ENCODE peak calls at places on chromosomes 13 and 19, in eight cellular contexts. One of them, this sample, is unnamed.

GRCh38 chr13:99228737-99229691 is 28.4 kb downstream of the UBAC2 start:
- DNase-seq in activated CD4-positive, alpha-beta T cell treated with anti-CD3 and anti-CD28 coated beads, Interleukin-2, amount 50 U/mL, for 48 hours: no peak
- DNase-seq in NCI-H2029: no peak
- DNase-seq in stimulated activated naive B cell treated with anti-CD40 and anti-IgM and Interleukin-4, amounts not matched to agents 10 μg/mL and 1 μg/mL and 100 μg/mL, for 72 hours: peak
- DNase-seq in mesenteric fat pad: no peak
- DNase-seq in ureter: no peak
- DNase-seq in T-helper 9 cell: no peak
- DNase-seq in aorta: no peak
- DNase-seq in this sample: no peak

GRCh38 chr19:3186891-3187661 is 1.3 kb downstream of the NCLN start:
- DNase-seq in activated CD4-positive, alpha-beta T cell treated with anti-CD3 and anti-CD28 coated beads, Interleukin-2, amount 50 U/mL, for 48 hours: no peak
- DNase-seq in NCI-H2029: no peak
- DNase-seq in stimulated activated naive B cell treated with anti-CD40 and anti-IgM and Interleukin-4, amounts not matched to agents 10 μg/mL and 1 μg/mL and 100 μg/mL, for 72 hours: no peak
- DNase-seq in mesenteric fat pad: no peak
- DNase-seq in ureter: no peak
- DNase-seq in T-helper 9 cell: no peak
- DNase-seq in aorta: peak
- DNase-seq in this sample: no peak

GRCh38 chr19:50275577-50276368 is 53.4 kb downstream of the KCNC3 start:
- DNase-seq in activated CD4-positive, alpha-beta T cell treated with anti-CD3 and anti-CD28 coated beads, Interleukin-2, amount 50 U/mL, for 48 hours: no peak
- DNase-seq in NCI-H2029: no peak
- DNase-seq in stimulated activated naive B cell treated with anti-CD40 and anti-IgM and Interleukin-4, amounts not matched to agents 10 μg/mL and 1 μg/mL and 100 μg/mL, for 72 hours: no peak
- DNase-seq in mesenteric fat pad: no peak
- DNase-seq in ureter: no peak
- DNase-seq in T-helper 9 cell: no peak
- DNase-seq in aorta: no peak
- DNase-seq in this sample: no peak

GRCh38 chr13:113472355-113473025 is 18.0 kb downstream of the DCUN1D2 start:
- DNase-seq in activated CD4-positive, alpha-beta T cell treated with anti-CD3 and anti-CD28 coated beads, Interleukin-2, amount 50 U/mL, for 48 hours: no peak
- DNase-seq in NCI-H2029: no peak
- DNase-seq in stimulated activated naive B cell treated with anti-CD40 and anti-IgM and Interleukin-4, amounts not matched to agents 10 μg/mL and 1 μg/mL and 100 μg/mL, for 72 hours: no peak
- DNase-seq in mesenteric fat pad: no peak
- DNase-seq in ureter: no peak
- DNase-seq in T-helper 9 cell: no peak
- DNase-seq in aorta: no peak
- DNase-seq in this sample: no peak

GRCh38 chr13:107866007-107866665 is 349.2 kb downstream of the LIG4 start:
- DNase-seq in activated CD4-positive, alpha-beta T cell treated with anti-CD3 and anti-CD28 coated beads, Interleukin-2, amount 50 U/mL, for 48 hours: no peak
- DNase-seq in NCI-H2029: no peak
- DNase-seq in stimulated activated naive B cell treated with anti-CD40 and anti-IgM and Interleukin-4, amounts not matched to agents 10 μg/mL and 1 μg/mL and 100 μg/mL, for 72 hours: no peak
- DNase-seq in mesenteric fat pad: no peak
- DNase-seq in ureter: no peak
- DNase-seq in T-helper 9 cell: no peak
- DNase-seq in aorta: no peak
- DNase-seq in this sample: no peak

GRCh38 chr19:47756627-47756929 is 11.2 kb downstream of the NOP53 start:
- DNase-seq in activated CD4-positive, alpha-beta T cell treated with anti-CD3 and anti-CD28 coated beads, Interleukin-2, amount 50 U/mL, for 48 hours: no peak
- DNase-seq in NCI-H2029: no peak
- DNase-seq in stimulated activated naive B cell treated with anti-CD40 and anti-IgM and Interleukin-4, amounts not matched to agents 10 μg/mL and 1 μg/mL and 100 μg/mL, for 72 hours: no peak
- DNase-seq in mesenteric fat pad: no peak
- DNase-seq in ureter: no peak
- DNase-seq in T-helper 9 cell: no peak
- DNase-seq in aorta: no peak
- DNase-seq in this sample: no peak

GRCh38 chr19:52734340-52734892 is 428 bp downstream of the ZNF611 start:
- DNase-seq in activated CD4-positive, alpha-beta T cell treated with anti-CD3 and anti-CD28 coated beads, Interleukin-2, amount 50 U/mL, for 48 hours: no peak
- DNase-seq in NCI-H2029: no peak
- DNase-seq in stimulated activated naive B cell treated with anti-CD40 and anti-IgM and Interleukin-4, amounts not matched to agents 10 μg/mL and 1 μg/mL and 100 μg/mL, for 72 hours: no peak
- DNase-seq in mesenteric fat pad: no peak
- DNase-seq in ureter: peak
- DNase-seq in T-helper 9 cell: peak
- DNase-seq in aorta: peak
- DNase-seq in this sample: no peak

GRCh38 chr19:28169168-28169862 is 1043.6 kb downstream of the UQCRFS1 start:
- DNase-seq in activated CD4-positive, alpha-beta T cell treated with anti-CD3 and anti-CD28 coated beads, Interleukin-2, amount 50 U/mL, for 48 hours: no peak
- DNase-seq in NCI-H2029: peak
- DNase-seq in stimulated activated naive B cell treated with anti-CD40 and anti-IgM and Interleukin-4, amounts not matched to agents 10 μg/mL and 1 μg/mL and 100 μg/mL, for 72 hours: no peak
- DNase-seq in mesenteric fat pad: no peak
- DNase-seq in ureter: no peak
- DNase-seq in T-helper 9 cell: no peak
- DNase-seq in aorta: no peak
- DNase-seq in this sample: no peak

GRCh38 chr19:5154129-5154798 is 185.4 kb downstream of the KDM4B start:
- DNase-seq in activated CD4-positive, alpha-beta T cell treated with anti-CD3 and anti-CD28 coated beads, Interleukin-2, amount 50 U/mL, for 48 hours: peak
- DNase-seq in NCI-H2029: peak
- DNase-seq in stimulated activated naive B cell treated with anti-CD40 and anti-IgM and Interleukin-4, amounts not matched to agents 10 μg/mL and 1 μg/mL and 100 μg/mL, for 72 hours: no peak
- DNase-seq in mesenteric fat pad: no peak
- DNase-seq in ureter: no peak
- DNase-seq in T-helper 9 cell: no peak
- DNase-seq in aorta: peak
- DNase-seq in this sample: no peak

GRCh38 chr19:16897572-16898056 is 8.8 kb downstream of the F2RL3 start:
- DNase-seq in activated CD4-positive, alpha-beta T cell treated with anti-CD3 and anti-CD28 coated beads, Interleukin-2, amount 50 U/mL, for 48 hours: peak
- DNase-seq in NCI-H2029: no peak
- DNase-seq in stimulated activated naive B cell treated with anti-CD40 and anti-IgM and Interleukin-4, amounts not matched to agents 10 μg/mL and 1 μg/mL and 100 μg/mL, for 72 hours: peak
- DNase-seq in mesenteric fat pad: no peak
- DNase-seq in ureter: peak
- DNase-seq in T-helper 9 cell: no peak
- DNase-seq in aorta: peak
- DNase-seq in this sample: no peak

GRCh38 chr19:4288091-4288777 is 9.2 kb downstream of the SHD start:
- DNase-seq in activated CD4-positive, alpha-beta T cell treated with anti-CD3 and anti-CD28 coated beads, Interleukin-2, amount 50 U/mL, for 48 hours: no peak
- DNase-seq in NCI-H2029: no peak
- DNase-seq in stimulated activated naive B cell treated with anti-CD40 and anti-IgM and Interleukin-4, amounts not matched to agents 10 μg/mL and 1 μg/mL and 100 μg/mL, for 72 hours: no peak
- DNase-seq in mesenteric fat pad: no peak
- DNase-seq in ureter: no peak
- DNase-seq in T-helper 9 cell: no peak
- DNase-seq in aorta: no peak
- DNase-seq in this sample: no peak

GRCh38 chr13:72314210-72314609 is 413.2 kb downstream of the MZT1 start:
- DNase-seq in activated CD4-positive, alpha-beta T cell treated with anti-CD3 and anti-CD28 coated beads, Interleukin-2, amount 50 U/mL, for 48 hours: no peak
- DNase-seq in NCI-H2029: no peak
- DNase-seq in stimulated activated naive B cell treated with anti-CD40 and anti-IgM and Interleukin-4, amounts not matched to agents 10 μg/mL and 1 μg/mL and 100 μg/mL, for 72 hours: no peak
- DNase-seq in mesenteric fat pad: no peak
- DNase-seq in ureter: no peak
- DNase-seq in T-helper 9 cell: no peak
- DNase-seq in aorta: no peak
- DNase-seq in this sample: no peak

GRCh38 chr13:41311607-41312500 is 787 bp downstream of the NAA16 start:
- DNase-seq in activated CD4-positive, alpha-beta T cell treated with anti-CD3 and anti-CD28 coated beads, Interleukin-2, amount 50 U/mL, for 48 hours: peak
- DNase-seq in NCI-H2029: no peak
- DNase-seq in stimulated activated naive B cell treated with anti-CD40 and anti-IgM and Interleukin-4, amounts not matched to agents 10 μg/mL and 1 μg/mL and 100 μg/mL, for 72 hours: peak
- DNase-seq in mesenteric fat pad: no peak
- DNase-seq in ureter: peak
- DNase-seq in T-helper 9 cell: peak
- DNase-seq in aorta: peak
- DNase-seq in this sample: peak

GRCh38 chr19:34209726-34210125 is 37.4 kb downstream of the LSM14A start:
- DNase-seq in activated CD4-positive, alpha-beta T cell treated with anti-CD3 and anti-CD28 coated beads, Interleukin-2, amount 50 U/mL, for 48 hours: no peak
- DNase-seq in NCI-H2029: no peak
- DNase-seq in stimulated activated naive B cell treated with anti-CD40 and anti-IgM and Interleukin-4, amounts not matched to agents 10 μg/mL and 1 μg/mL and 100 μg/mL, for 72 hours: no peak
- DNase-seq in mesenteric fat pad: no peak
- DNase-seq in ureter: no peak
- DNase-seq in T-helper 9 cell: no peak
- DNase-seq in aorta: no peak
- DNase-seq in this sample: no peak

GRCh38 chr19:6519289-6519688 is 11.5 kb upstream of the TNFSF9 start:
- DNase-seq in activated CD4-positive, alpha-beta T cell treated with anti-CD3 and anti-CD28 coated beads, Interleukin-2, amount 50 U/mL, for 48 hours: no peak
- DNase-seq in NCI-H2029: no peak
- DNase-seq in stimulated activated naive B cell treated with anti-CD40 and anti-IgM and Interleukin-4, amounts not matched to agents 10 μg/mL and 1 μg/mL and 100 μg/mL, for 72 hours: no peak
- DNase-seq in mesenteric fat pad: no peak
- DNase-seq in ureter: no peak
- DNase-seq in T-helper 9 cell: no peak
- DNase-seq in aorta: no peak
- DNase-seq in this sample: no peak

GRCh38 chr13:111531505-111531904 is 211.1 kb downstream of the TEX29 start:
- DNase-seq in activated CD4-positive, alpha-beta T cell treated with anti-CD3 and anti-CD28 coated beads, Interleukin-2, amount 50 U/mL, for 48 hours: no peak
- DNase-seq in NCI-H2029: no peak
- DNase-seq in stimulated activated naive B cell treated with anti-CD40 and anti-IgM and Interleukin-4, amounts not matched to agents 10 μg/mL and 1 μg/mL and 100 μg/mL, for 72 hours: no peak
- DNase-seq in mesenteric fat pad: no peak
- DNase-seq in ureter: no peak
- DNase-seq in T-helper 9 cell: no peak
- DNase-seq in aorta: no peak
- DNase-seq in this sample: no peak

GRCh38 chr13:49399801-49400472 is 43.9 kb downstream of the CAB39L start:
- DNase-seq in activated CD4-positive, alpha-beta T cell treated with anti-CD3 and anti-CD28 coated beads, Interleukin-2, amount 50 U/mL, for 48 hours: no peak
- DNase-seq in NCI-H2029: no peak
- DNase-seq in stimulated activated naive B cell treated with anti-CD40 and anti-IgM and Interleukin-4, amounts not matched to agents 10 μg/mL and 1 μg/mL and 100 μg/mL, for 72 hours: no peak
- DNase-seq in mesenteric fat pad: no peak
- DNase-seq in ureter: no peak
- DNase-seq in T-helper 9 cell: no peak
- DNase-seq in aorta: no peak
- DNase-seq in this sample: no peak

GRCh38 chr19:13846533-13847032 is 30.4 kb upstream of the NANOS3 start:
- DNase-seq in activated CD4-positive, alpha-beta T cell treated with anti-CD3 and anti-CD28 coated beads, Interleukin-2, amount 50 U/mL, for 48 hours: peak
- DNase-seq in NCI-H2029: peak
- DNase-seq in stimulated activated naive B cell treated with anti-CD40 and anti-IgM and Interleukin-4, amounts not matched to agents 10 μg/mL and 1 μg/mL and 100 μg/mL, for 72 hours: peak
- DNase-seq in mesenteric fat pad: peak
- DNase-seq in ureter: peak
- DNase-seq in T-helper 9 cell: peak
- DNase-seq in aorta: peak
- DNase-seq in this sample: peak

GRCh38 chr19:10118960-10119359 is 739 bp downstream of the EIF3G start:
- DNase-seq in activated CD4-positive, alpha-beta T cell treated with anti-CD3 and anti-CD28 coated beads, Interleukin-2, amount 50 U/mL, for 48 hours: no peak
- DNase-seq in NCI-H2029: no peak
- DNase-seq in stimulated activated naive B cell treated with anti-CD40 and anti-IgM and Interleukin-4, amounts not matched to agents 10 μg/mL and 1 μg/mL and 100 μg/mL, for 72 hours: no peak
- DNase-seq in mesenteric fat pad: no peak
- DNase-seq in ureter: no peak
- DNase-seq in T-helper 9 cell: no peak
- DNase-seq in aorta: no peak
- DNase-seq in this sample: no peak

GRCh38 chr19:51702754-51703654 is 9.9 kb downstream of the SPACA6 start:
- DNase-seq in activated CD4-positive, alpha-beta T cell treated with anti-CD3 and anti-CD28 coated beads, Interleukin-2, amount 50 U/mL, for 48 hours: peak
- DNase-seq in NCI-H2029: no peak
- DNase-seq in stimulated activated naive B cell treated with anti-CD40 and anti-IgM and Interleukin-4, amounts not matched to agents 10 μg/mL and 1 μg/mL and 100 μg/mL, for 72 hours: no peak
- DNase-seq in mesenteric fat pad: peak
- DNase-seq in ureter: peak
- DNase-seq in T-helper 9 cell: no peak
- DNase-seq in aorta: peak
- DNase-seq in this sample: no peak

GRCh38 chr13:31627097-31627496 is 112.2 kb upstream of the RXFP2 start:
- DNase-seq in activated CD4-positive, alpha-beta T cell treated with anti-CD3 and anti-CD28 coated beads, Interleukin-2, amount 50 U/mL, for 48 hours: no peak
- DNase-seq in NCI-H2029: no peak
- DNase-seq in stimulated activated naive B cell treated with anti-CD40 and anti-IgM and Interleukin-4, amounts not matched to agents 10 μg/mL and 1 μg/mL and 100 μg/mL, for 72 hours: no peak
- DNase-seq in mesenteric fat pad: no peak
- DNase-seq in ureter: no peak
- DNase-seq in T-helper 9 cell: no peak
- DNase-seq in aorta: no peak
- DNase-seq in this sample: no peak

GRCh38 chr19:13156968-13157882 is 7.0 kb downstream of the IER2 start:
- DNase-seq in activated CD4-positive, alpha-beta T cell treated with anti-CD3 and anti-CD28 coated beads, Interleukin-2, amount 50 U/mL, for 48 hours: no peak
- DNase-seq in NCI-H2029: no peak
- DNase-seq in stimulated activated naive B cell treated with anti-CD40 and anti-IgM and Interleukin-4, amounts not matched to agents 10 μg/mL and 1 μg/mL and 100 μg/mL, for 72 hours: no peak
- DNase-seq in mesenteric fat pad: no peak
- DNase-seq in ureter: no peak
- DNase-seq in T-helper 9 cell: no peak
- DNase-seq in aorta: no peak
- DNase-seq in this sample: no peak

GRCh38 chr19:7928334-7928706 is 2.4 kb upstream of the CTXN1 start:
- DNase-seq in activated CD4-positive, alpha-beta T cell treated with anti-CD3 and anti-CD28 coated beads, Interleukin-2, amount 50 U/mL, for 48 hours: no peak
- DNase-seq in NCI-H2029: no peak
- DNase-seq in stimulated activated naive B cell treated with anti-CD40 and anti-IgM and Interleukin-4, amounts not matched to agents 10 μg/mL and 1 μg/mL and 100 μg/mL, for 72 hours: no peak
- DNase-seq in mesenteric fat pad: no peak
- DNase-seq in ureter: peak
- DNase-seq in T-helper 9 cell: no peak
- DNase-seq in aorta: no peak
- DNase-seq in this sample: no peak

GRCh38 chr13:29791997-29792775 is 58.2 kb downstream of the UBL3 start:
- DNase-seq in activated CD4-positive, alpha-beta T cell treated with anti-CD3 and anti-CD28 coated beads, Interleukin-2, amount 50 U/mL, for 48 hours: no peak
- DNase-seq in NCI-H2029: no peak
- DNase-seq in stimulated activated naive B cell treated with anti-CD40 and anti-IgM and Interleukin-4, amounts not matched to agents 10 μg/mL and 1 μg/mL and 100 μg/mL, for 72 hours: no peak
- DNase-seq in mesenteric fat pad: no peak
- DNase-seq in ureter: no peak
- DNase-seq in T-helper 9 cell: no peak
- DNase-seq in aorta: no peak
- DNase-seq in this sample: no peak

GRCh38 chr19:34366670-34367423 is 1.9 kb downstream of the GPI start:
- DNase-seq in activated CD4-positive, alpha-beta T cell treated with anti-CD3 and anti-CD28 coated beads, Interleukin-2, amount 50 U/mL, for 48 hours: no peak
- DNase-seq in NCI-H2029: no peak
- DNase-seq in stimulated activated naive B cell treated with anti-CD40 and anti-IgM and Interleukin-4, amounts not matched to agents 10 μg/mL and 1 μg/mL and 100 μg/mL, for 72 hours: no peak
- DNase-seq in mesenteric fat pad: no peak
- DNase-seq in ureter: no peak
- DNase-seq in T-helper 9 cell: no peak
- DNase-seq in aorta: no peak
- DNase-seq in this sample: no peak

GRCh38 chr13:71751074-71751473 is 115.9 kb downstream of the DACH1 start:
- DNase-seq in activated CD4-positive, alpha-beta T cell treated with anti-CD3 and anti-CD28 coated beads, Interleukin-2, amount 50 U/mL, for 48 hours: no peak
- DNase-seq in NCI-H2029: no peak
- DNase-seq in stimulated activated naive B cell treated with anti-CD40 and anti-IgM and Interleukin-4, amounts not matched to agents 10 μg/mL and 1 μg/mL and 100 μg/mL, for 72 hours: no peak
- DNase-seq in mesenteric fat pad: no peak
- DNase-seq in ureter: no peak
- DNase-seq in T-helper 9 cell: no peak
- DNase-seq in aorta: no peak
- DNase-seq in this sample: no peak

GRCh38 chr13:50801087-50801931 is 42.2 kb downstream of the DLEU7 start:
- DNase-seq in activated CD4-positive, alpha-beta T cell treated with anti-CD3 and anti-CD28 coated beads, Interleukin-2, amount 50 U/mL, for 48 hours: peak
- DNase-seq in NCI-H2029: peak
- DNase-seq in stimulated activated naive B cell treated with anti-CD40 and anti-IgM and Interleukin-4, amounts not matched to agents 10 μg/mL and 1 μg/mL and 100 μg/mL, for 72 hours: peak
- DNase-seq in mesenteric fat pad: no peak
- DNase-seq in ureter: peak
- DNase-seq in T-helper 9 cell: peak
- DNase-seq in aorta: no peak
- DNase-seq in this sample: peak

GRCh38 chr19:5910638-5910907 is 3.5 kb upstream of the CAPS start:
- DNase-seq in activated CD4-positive, alpha-beta T cell treated with anti-CD3 and anti-CD28 coated beads, Interleukin-2, amount 50 U/mL, for 48 hours: no peak
- DNase-seq in NCI-H2029: no peak
- DNase-seq in stimulated activated naive B cell treated with anti-CD40 and anti-IgM and Interleukin-4, amounts not matched to agents 10 μg/mL and 1 μg/mL and 100 μg/mL, for 72 hours: no peak
- DNase-seq in mesenteric fat pad: no peak
- DNase-seq in ureter: no peak
- DNase-seq in T-helper 9 cell: no peak
- DNase-seq in aorta: no peak
- DNase-seq in this sample: no peak

GRCh38 chr19:294819-295686 is 3.9 kb upstream of the PLPP2 start:
- DNase-seq in activated CD4-positive, alpha-beta T cell treated with anti-CD3 and anti-CD28 coated beads, Interleukin-2, amount 50 U/mL, for 48 hours: peak
- DNase-seq in NCI-H2029: peak
- DNase-seq in stimulated activated naive B cell treated with anti-CD40 and anti-IgM and Interleukin-4, amounts not matched to agents 10 μg/mL and 1 μg/mL and 100 μg/mL, for 72 hours: peak
- DNase-seq in mesenteric fat pad: no peak
- DNase-seq in ureter: no peak
- DNase-seq in T-helper 9 cell: peak
- DNase-seq in aorta: peak
- DNase-seq in this sample: no peak

GRCh38 chr19:12035220-12036172 is at the start of gene ZNF433:
- DNase-seq in activated CD4-positive, alpha-beta T cell treated with anti-CD3 and anti-CD28 coated beads, Interleukin-2, amount 50 U/mL, for 48 hours: peak
- DNase-seq in NCI-H2029: peak
- DNase-seq in stimulated activated naive B cell treated with anti-CD40 and anti-IgM and Interleukin-4, amounts not matched to agents 10 μg/mL and 1 μg/mL and 100 μg/mL, for 72 hours: peak
- DNase-seq in mesenteric fat pad: peak
- DNase-seq in ureter: peak
- DNase-seq in T-helper 9 cell: peak
- DNase-seq in aorta: peak
- DNase-seq in this sample: peak

GRCh38 chr19:18046066-18046718 is 38.2 kb downstream of the ARRDC2 start:
- DNase-seq in activated CD4-positive, alpha-beta T cell treated with anti-CD3 and anti-CD28 coated beads, Interleukin-2, amount 50 U/mL, for 48 hours: peak
- DNase-seq in NCI-H2029: no peak
- DNase-seq in stimulated activated naive B cell treated with anti-CD40 and anti-IgM and Interleukin-4, amounts not matched to agents 10 μg/mL and 1 μg/mL and 100 μg/mL, for 72 hours: no peak
- DNase-seq in mesenteric fat pad: no peak
- DNase-seq in ureter: peak
- DNase-seq in T-helper 9 cell: no peak
- DNase-seq in aorta: peak
- DNase-seq in this sample: no peak

GRCh38 chr13:76884167-76884566 is 2.0 kb downstream of the KCTD12 start:
- DNase-seq in activated CD4-positive, alpha-beta T cell treated with anti-CD3 and anti-CD28 coated beads, Interleukin-2, amount 50 U/mL, for 48 hours: no peak
- DNase-seq in NCI-H2029: peak
- DNase-seq in stimulated activated naive B cell treated with anti-CD40 and anti-IgM and Interleukin-4, amounts not matched to agents 10 μg/mL and 1 μg/mL and 100 μg/mL, for 72 hours: no peak
- DNase-seq in mesenteric fat pad: no peak
- DNase-seq in ureter: no peak
- DNase-seq in T-helper 9 cell: no peak
- DNase-seq in aorta: no peak
- DNase-seq in this sample: no peak

GRCh38 chr13:23656637-23657036 is 86.4 kb downstream of the TNFRSF19 start:
- DNase-seq in activated CD4-positive, alpha-beta T cell treated with anti-CD3 and anti-CD28 coated beads, Interleukin-2, amount 50 U/mL, for 48 hours: no peak
- DNase-seq in NCI-H2029: no peak
- DNase-seq in stimulated activated naive B cell treated with anti-CD40 and anti-IgM and Interleukin-4, amounts not matched to agents 10 μg/mL and 1 μg/mL and 100 μg/mL, for 72 hours: no peak
- DNase-seq in mesenteric fat pad: no peak
- DNase-seq in ureter: no peak
- DNase-seq in T-helper 9 cell: no peak
- DNase-seq in aorta: no peak
- DNase-seq in this sample: no peak

GRCh38 chr13:111912453-111912866 is 154.5 kb upstream of the SOX1 start:
- DNase-seq in activated CD4-positive, alpha-beta T cell treated with anti-CD3 and anti-CD28 coated beads, Interleukin-2, amount 50 U/mL, for 48 hours: no peak
- DNase-seq in NCI-H2029: no peak
- DNase-seq in stimulated activated naive B cell treated with anti-CD40 and anti-IgM and Interleukin-4, amounts not matched to agents 10 μg/mL and 1 μg/mL and 100 μg/mL, for 72 hours: no peak
- DNase-seq in mesenteric fat pad: peak
- DNase-seq in ureter: peak
- DNase-seq in T-helper 9 cell: no peak
- DNase-seq in aorta: no peak
- DNase-seq in this sample: no peak

This sample was measured in T-helper 22 cell.